ENCODE peak calls at places on chromosomes 1 and 21, in four cellular contexts. J is tibial nerve, F is sigmoid colon, R is SK-N-SH. C is an unnamed sample.

GRCh38 chr1:89582571-89582970 is 50.3 kb upstream of the LRRC8C start:
- DNase-seq in J (no peak), F (no peak), R (no peak), C (no peak)

GRCh38 chr1:3803905-3804626 is 7.8 kb upstream of the LRRC47 start:
- DNase-seq in J (no peak), F (no peak), R (no peak), C (no peak)

GRCh38 chr1:8145525-8145924 is 119.4 kb upstream of the ERRFI1 start:
- DNase-seq in J (no peak), F (no peak), R (no peak), C (no peak)

GRCh38 chr1:18719786-18720436 is 89.3 kb downstream of the PAX7 start:
- DNase-seq in J (no peak), F (no peak), R (no peak), C (no peak)

GRCh38 chr1:23362218-23362713 is 7.4 kb downstream of the ZNF436 start:
- DNase-seq in J (no peak), F (no peak), R (no peak), C (no peak)

GRCh38 chr1:233707153-233707905 is 93.4 kb downstream of the KCNK1 start:
- DNase-seq in J (no peak), F (no peak), R (no peak), C (no peak)

GRCh38 chr1:81305997-81306452 is 494.7 kb upstream of the ADGRL2 start:
- DNase-seq in J (no peak), F (no peak), R (peak), C (no peak)

GRCh38 chr21:17554120-17554519 is 41.3 kb downstream of the CXADR start:
- DNase-seq in J (no peak), F (no peak), R (no peak), C (no peak)

GRCh38 chr21:15627011-15627410 is 102.8 kb upstream of the USP25 start:
- DNase-seq in J (no peak), F (no peak), R (no peak), C (no peak)

GRCh38 chr1:93411000-93411399 is 36.9 kb upstream of the FNBP1L start:
- DNase-seq in J (no peak), F (no peak), R (no peak), C (no peak)

GRCh38 chr1:60765204-60765603 is 317.2 kb upstream of the NFIA start:
- DNase-seq in J (no peak), F (no peak), R (peak), C (peak)

GRCh38 chr1:117405042-117405441 is 37.8 kb downstream of the MAN1A2 start:
- DNase-seq in J (no peak), F (no peak), R (no peak), C (no peak)

GRCh38 chr21:15276243-15276642 is 211.4 kb upstream of the NRIP1 start:
- DNase-seq in J (no peak), F (no peak), R (no peak), C (no peak)

GRCh38 chr1:35449334-35450008 is 107.7 kb downstream of the KIAA0319L start:
- DNase-seq in J (no peak), F (no peak), R (no peak), C (no peak)

GRCh38 chr1:61253059-61253735 is 170.8 kb downstream of the NFIA start:
- DNase-seq in J (peak), F (peak), R (no peak), C (peak)

GRCh38 chr1:53362851-53363642 is 35.2 kb upstream of the LRP8 start:
- DNase-seq in J (no peak), F (no peak), R (no peak), C (no peak)

GRCh38 chr1:1403543-1404112 is 3.5 kb downstream of the MRPL20 start:
- DNase-seq in J (no peak), F (no peak), R (no peak), C (no peak)

GRCh38 chr1:1406101-1406820 is 832 bp downstream of the MRPL20 start:
- DNase-seq in J (no peak), F (no peak), R (peak), C (no peak)

GRCh38 chr1:1406821-1407100 is 332 bp downstream of the MRPL20 start:
- DNase-seq in J (no peak), F (no peak), R (no peak), C (no peak)

GRCh38 chr1:1407957-1408318 is 845 bp upstream of the MRPL20 start:
- DNase-seq in J (no peak), F (no peak), R (no peak), C (no peak)

GRCh38 chr1:1407101-1407956 is at the start of gene MRPL20:
- DNase-seq in J (peak), F (peak), R (peak), C (peak)
- TF ChIP-seq EP300 in J (peak), F (no peak), R (no peak), C (no peak)

DNA sequence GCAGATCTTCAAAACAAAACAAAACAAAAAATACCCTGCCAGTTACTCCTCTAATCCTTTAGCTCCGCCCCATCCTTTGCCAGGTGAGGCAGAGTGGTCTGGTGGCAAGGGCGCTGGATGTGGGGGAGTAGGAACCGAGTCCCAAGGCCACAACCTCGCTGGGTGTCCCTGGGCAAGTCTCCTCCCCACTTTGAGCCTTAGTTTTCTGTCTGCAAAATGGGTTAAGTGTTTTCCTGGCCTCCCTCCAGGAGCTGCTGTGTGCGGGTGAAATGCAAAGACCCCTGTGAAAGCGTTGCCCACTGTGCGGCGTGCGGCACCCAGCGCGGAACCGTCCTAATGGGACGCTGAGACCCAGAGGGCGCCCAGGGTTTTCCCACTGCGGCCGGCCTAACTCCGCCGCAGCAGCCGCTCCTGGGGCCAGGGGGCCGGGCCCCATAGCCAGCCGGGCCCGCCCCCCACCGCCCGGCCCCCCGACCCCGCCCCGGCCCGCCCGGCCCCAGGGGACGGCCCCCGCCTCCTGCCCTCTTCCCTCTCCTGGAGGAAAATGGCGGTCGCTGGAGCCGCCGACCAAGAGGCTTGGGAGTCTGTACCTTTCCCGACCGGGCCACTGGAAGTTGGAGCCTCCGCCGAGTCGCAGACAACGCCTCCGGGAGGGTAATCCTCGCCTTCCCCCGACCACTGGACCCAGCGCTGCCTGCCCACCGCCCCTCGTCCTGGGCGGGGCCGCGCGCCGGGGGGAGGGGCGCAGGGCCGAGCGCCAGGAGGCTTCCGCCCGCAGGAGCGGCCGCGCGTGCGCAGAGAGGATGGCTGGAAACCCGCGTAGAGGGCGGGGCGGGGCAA is at the start of the genes ERMAP and SVBP:
- DNase-seq in J (peak), F (peak), R (peak), C (peak)
- TF ChIP-seq CTCF in J (peak), F (no peak), R (no peak), C (no peak)

GRCh38 chr1:1941211-1941841 is 22.2 kb upstream of the TMEM52 start:
- DNase-seq in J (no peak), F (no peak), R (no peak), C (no peak)
- TF ChIP-seq EP300 in J (no peak), F (no peak), R (no peak), C (no peak)

GRCh38 chr1:167900907-167901306 is 13.0 kb downstream of the ADCY10 start:
- DNase-seq in J (no peak), F (no peak), R (no peak), C (no peak)
- TF ChIP-seq CTCF in J (no peak), F (no peak), R (no peak), C (no peak)

DNA sequence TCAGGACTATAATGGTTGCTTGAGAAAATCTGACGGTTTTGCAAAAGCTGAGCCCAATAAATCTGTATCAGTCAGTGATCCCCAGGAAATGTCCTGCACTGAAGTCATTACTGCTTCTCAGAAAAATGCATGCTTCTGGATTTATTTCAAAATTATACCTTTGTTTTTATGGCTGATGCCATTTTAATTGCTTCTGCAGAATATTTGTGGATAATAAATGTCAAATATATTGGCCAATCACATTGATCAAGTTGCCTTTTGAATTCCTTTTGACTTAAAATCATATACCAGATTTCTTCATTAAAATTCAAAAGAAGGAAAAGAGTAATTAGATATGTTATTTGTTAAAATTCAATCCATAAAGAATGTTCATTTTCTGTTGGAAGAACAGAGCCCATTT is 842.9 kb upstream of the ADGRL4 start:
- DNase-seq in J (no peak), F (no peak), R (no peak), C (no peak)
- TF ChIP-seq EP300 in J (no peak), F (no peak), R (no peak), C (no peak)

DNA sequence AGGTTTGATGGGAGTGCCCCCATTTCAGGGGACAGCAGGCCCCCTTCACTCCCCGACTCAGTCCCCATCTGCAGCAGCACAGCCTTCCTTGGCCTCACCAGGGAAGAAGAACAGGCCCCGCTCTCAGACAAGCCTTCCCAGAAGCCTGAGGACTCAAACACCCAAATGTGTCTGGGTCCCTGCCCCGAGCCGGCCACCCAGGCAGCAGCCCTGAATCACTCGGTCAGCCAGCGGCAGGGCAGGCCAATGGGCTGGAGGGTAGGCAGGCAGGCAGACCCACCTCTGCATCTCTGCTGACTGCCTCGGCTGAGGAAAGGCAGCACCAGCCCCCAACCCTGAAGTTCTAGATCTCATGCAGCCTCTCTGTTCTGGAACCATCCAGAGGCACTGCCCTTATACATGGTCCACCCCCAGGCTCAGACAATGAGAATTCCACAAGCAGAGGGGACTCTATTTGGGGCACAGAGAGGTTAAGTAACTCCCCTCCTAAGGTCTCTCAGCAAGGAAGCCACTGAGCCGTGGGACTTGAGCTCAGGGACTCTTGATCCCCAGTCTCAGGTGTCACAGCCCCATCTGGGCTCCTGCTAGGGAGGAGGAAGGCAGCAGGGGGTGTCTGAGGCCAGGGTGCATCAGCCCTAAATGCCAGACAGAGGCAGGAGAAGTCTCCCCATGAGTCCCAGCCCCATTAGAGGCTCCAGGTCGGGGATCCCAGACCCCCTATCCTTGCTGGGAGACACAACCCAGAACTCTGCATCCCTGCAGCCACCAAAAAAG is 33.2 kb upstream of the RUNX3 start:
- DNase-seq in J (no peak), F (peak), R (no peak), C (peak)
- TF ChIP-seq CTCF in J (no peak), F (no peak), R (no peak), C (no peak)